ENCODE peak calls at places on chromosome 16, in nine cellular contexts. One of them, this sample, is unnamed.

GRCh38 chr16:55832788-55833583 is at the start of gene CES1:
- DNase-seq in NB4: peak; percentile 95
- DNase-seq in adipocyte: no peak
- DNase-seq in adrenal gland: no peak
- DNase-seq in astrocyte of the spinal cord: no peak
- DNase-seq in thoracic aorta: no peak
- DNase-seq in smooth muscle cell of the brain vasculature: no peak
- DNase-seq in ecto neural progenitor cell: peak; percentile 83
- DNase-seq in cardiac fibroblast: peak; percentile 35
- DNase-seq in this sample: no peak

GRCh38 chr16:88382491-88383400 is at the start of gene ZNF469:
- DNase-seq in NB4: no peak
- DNase-seq in adipocyte: peak; percentile 73
- DNase-seq in adrenal gland: no peak
- DNase-seq in astrocyte of the spinal cord: peak; percentile 17
- DNase-seq in thoracic aorta: no peak
- DNase-seq in smooth muscle cell of the brain vasculature: no peak
- DNase-seq in ecto neural progenitor cell: no peak
- DNase-seq in cardiac fibroblast: peak; percentile 49
- DNase-seq in this sample: peak; percentile 14

GRCh38 chr16:57958544-57958943 is 12.4 kb downstream of the CNGB1 start:
- DNase-seq in NB4: no peak
- DNase-seq in adipocyte: no peak
- DNase-seq in adrenal gland: no peak
- DNase-seq in astrocyte of the spinal cord: no peak
- DNase-seq in thoracic aorta: no peak
- DNase-seq in smooth muscle cell of the brain vasculature: no peak
- DNase-seq in ecto neural progenitor cell: no peak
- DNase-seq in cardiac fibroblast: no peak
- DNase-seq in this sample: no peak

GRCh38 chr16:17666293-17666692 is 195.5 kb upstream of the XYLT1 start:
- DNase-seq in NB4: no peak
- DNase-seq in adipocyte: no peak
- DNase-seq in adrenal gland: no peak
- DNase-seq in astrocyte of the spinal cord: no peak
- DNase-seq in thoracic aorta: no peak
- DNase-seq in smooth muscle cell of the brain vasculature: no peak
- DNase-seq in ecto neural progenitor cell: no peak
- DNase-seq in cardiac fibroblast: no peak
- DNase-seq in this sample: no peak

GRCh38 chr16:30977502-30977901 is 7.5 kb upstream of the HSD3B7 start:
- DNase-seq in NB4: peak; percentile 57
- DNase-seq in adipocyte: no peak
- DNase-seq in adrenal gland: no peak
- DNase-seq in astrocyte of the spinal cord: no peak
- DNase-seq in thoracic aorta: no peak
- DNase-seq in smooth muscle cell of the brain vasculature: no peak
- DNase-seq in ecto neural progenitor cell: no peak
- DNase-seq in cardiac fibroblast: no peak
- DNase-seq in this sample: no peak

GRCh38 chr16:31505483-31505882 is 2.7 kb downstream of the RUSF1 start:
- DNase-seq in NB4: peak; percentile 28
- DNase-seq in adipocyte: no peak
- DNase-seq in adrenal gland: no peak
- DNase-seq in astrocyte of the spinal cord: no peak
- DNase-seq in thoracic aorta: no peak
- DNase-seq in smooth muscle cell of the brain vasculature: no peak
- DNase-seq in ecto neural progenitor cell: no peak
- DNase-seq in cardiac fibroblast: no peak
- DNase-seq in this sample: no peak

GRCh38 chr16:15055141-15056053 is 477 bp downstream of the NTAN1 start:
- DNase-seq in NB4: peak; percentile 78
- DNase-seq in adipocyte: peak; percentile 56
- DNase-seq in adrenal gland: peak; percentile 63
- DNase-seq in astrocyte of the spinal cord: peak; percentile 29
- DNase-seq in thoracic aorta: no peak
- DNase-seq in smooth muscle cell of the brain vasculature: no peak
- DNase-seq in ecto neural progenitor cell: no peak
- DNase-seq in cardiac fibroblast: peak; percentile 39
- DNase-seq in this sample: no peak

GRCh38 chr16:79081292-79082066 is 519.1 kb downstream of the MAF start:
- DNase-seq in NB4: no peak
- DNase-seq in adipocyte: no peak
- DNase-seq in adrenal gland: no peak
- DNase-seq in astrocyte of the spinal cord: no peak
- DNase-seq in thoracic aorta: no peak
- DNase-seq in smooth muscle cell of the brain vasculature: no peak
- DNase-seq in ecto neural progenitor cell: no peak
- DNase-seq in cardiac fibroblast: no peak
- DNase-seq in this sample: no peak

GRCh38 chr16:8828541-8829165 is 31.0 kb downstream of the PMM2 start:
- DNase-seq in NB4: no peak
- DNase-seq in adipocyte: no peak
- DNase-seq in adrenal gland: no peak
- DNase-seq in astrocyte of the spinal cord: no peak
- DNase-seq in thoracic aorta: no peak
- DNase-seq in smooth muscle cell of the brain vasculature: no peak
- DNase-seq in ecto neural progenitor cell: no peak
- DNase-seq in cardiac fibroblast: no peak
- DNase-seq in this sample: no peak

GRCh38 chr16:2468725-2469398 is 2.2 kb upstream of the NTN3 start:
- DNase-seq in NB4: peak; percentile 97
- DNase-seq in adipocyte: no peak
- DNase-seq in adrenal gland: peak; percentile 58
- DNase-seq in astrocyte of the spinal cord: no peak
- DNase-seq in thoracic aorta: no peak
- DNase-seq in smooth muscle cell of the brain vasculature: no peak
- DNase-seq in ecto neural progenitor cell: no peak
- DNase-seq in cardiac fibroblast: no peak
- DNase-seq in this sample: no peak

GRCh38 chr16:10827691-10828341 is 9.2 kb upstream of the TVP23A start:
- DNase-seq in NB4: no peak
- DNase-seq in adipocyte: peak; percentile 77
- DNase-seq in adrenal gland: peak; percentile 71
- DNase-seq in astrocyte of the spinal cord: peak; percentile 91
- DNase-seq in thoracic aorta: peak; percentile 63
- DNase-seq in smooth muscle cell of the brain vasculature: peak; percentile 36
- DNase-seq in ecto neural progenitor cell: no peak
- DNase-seq in cardiac fibroblast: peak; percentile 97
- DNase-seq in this sample: no peak

GRCh38 chr16:6165330-6165984 is 1067.9 kb upstream of the EEF2KMT start:
- DNase-seq in NB4: peak; percentile 6
- DNase-seq in adipocyte: peak; percentile 1
- DNase-seq in adrenal gland: no peak
- DNase-seq in astrocyte of the spinal cord: peak; percentile 29
- DNase-seq in thoracic aorta: no peak
- DNase-seq in smooth muscle cell of the brain vasculature: no peak
- DNase-seq in ecto neural progenitor cell: no peak
- DNase-seq in cardiac fibroblast: no peak
- DNase-seq in this sample: no peak

GRCh38 chr16:88706965-88707871 is 915 bp downstream of the CTU2 start:
- DNase-seq in NB4: no peak
- DNase-seq in adipocyte: peak; percentile 4
- DNase-seq in adrenal gland: no peak
- DNase-seq in astrocyte of the spinal cord: no peak
- DNase-seq in thoracic aorta: no peak
- DNase-seq in smooth muscle cell of the brain vasculature: no peak
- DNase-seq in ecto neural progenitor cell: no peak
- DNase-seq in cardiac fibroblast: no peak
- DNase-seq in this sample: no peak

GRCh38 chr16:30996324-30996999 is 11.5 kb downstream of the HSD3B7 start:
- DNase-seq in NB4: no peak
- DNase-seq in adipocyte: no peak
- DNase-seq in adrenal gland: no peak
- DNase-seq in astrocyte of the spinal cord: no peak
- DNase-seq in thoracic aorta: no peak
- DNase-seq in smooth muscle cell of the brain vasculature: no peak
- DNase-seq in ecto neural progenitor cell: no peak
- DNase-seq in cardiac fibroblast: no peak
- DNase-seq in this sample: no peak

GRCh38 chr16:66095676-66096075 is 270.8 kb upstream of the CDH5 start:
- DNase-seq in NB4: no peak
- DNase-seq in adipocyte: no peak
- DNase-seq in adrenal gland: no peak
- DNase-seq in astrocyte of the spinal cord: no peak
- DNase-seq in thoracic aorta: no peak
- DNase-seq in smooth muscle cell of the brain vasculature: no peak
- DNase-seq in ecto neural progenitor cell: no peak
- DNase-seq in cardiac fibroblast: no peak
- DNase-seq in this sample: no peak

GRCh38 chr16:86027366-86028126 is 128.6 kb downstream of the IRF8 start:
- DNase-seq in NB4: no peak
- DNase-seq in adipocyte: no peak
- DNase-seq in adrenal gland: no peak
- DNase-seq in astrocyte of the spinal cord: no peak
- DNase-seq in thoracic aorta: no peak
- DNase-seq in smooth muscle cell of the brain vasculature: no peak
- DNase-seq in ecto neural progenitor cell: peak; percentile 17
- DNase-seq in cardiac fibroblast: no peak
- DNase-seq in this sample: no peak

GRCh38 chr16:9124908-9125584 is 33.6 kb downstream of the HAPSTR1 start:
- DNase-seq in NB4: no peak
- DNase-seq in adipocyte: no peak
- DNase-seq in adrenal gland: no peak
- DNase-seq in astrocyte of the spinal cord: no peak
- DNase-seq in thoracic aorta: no peak
- DNase-seq in smooth muscle cell of the brain vasculature: no peak
- DNase-seq in ecto neural progenitor cell: no peak
- DNase-seq in cardiac fibroblast: no peak
- DNase-seq in this sample: no peak

GRCh38 chr16:50202926-50203624 is 50.0 kb downstream of the TENT4B start:
- DNase-seq in NB4: no peak
- DNase-seq in adipocyte: peak; percentile 93
- DNase-seq in adrenal gland: no peak
- DNase-seq in astrocyte of the spinal cord: peak; percentile 95
- DNase-seq in thoracic aorta: no peak
- DNase-seq in smooth muscle cell of the brain vasculature: peak; percentile 60
- DNase-seq in ecto neural progenitor cell: no peak
- DNase-seq in cardiac fibroblast: peak; percentile 93
- DNase-seq in this sample: peak; percentile 34

GRCh38 chr16:56382901-56383355 is 42.4 kb downstream of the AMFR start:
- DNase-seq in NB4: no peak
- DNase-seq in adipocyte: peak; percentile 9
- DNase-seq in adrenal gland: no peak
- DNase-seq in astrocyte of the spinal cord: peak; percentile 38
- DNase-seq in thoracic aorta: no peak
- DNase-seq in smooth muscle cell of the brain vasculature: no peak
- DNase-seq in ecto neural progenitor cell: no peak
- DNase-seq in cardiac fibroblast: peak; percentile 12
- DNase-seq in this sample: peak; percentile 8

GRCh38 chr16:85235988-85236831 is 123.9 kb upstream of the CIBAR2 start:
- DNase-seq in NB4: no peak
- DNase-seq in adipocyte: no peak
- DNase-seq in adrenal gland: no peak
- DNase-seq in astrocyte of the spinal cord: peak; percentile 39
- DNase-seq in thoracic aorta: no peak
- DNase-seq in smooth muscle cell of the brain vasculature: no peak
- DNase-seq in ecto neural progenitor cell: no peak
- DNase-seq in cardiac fibroblast: no peak
- DNase-seq in this sample: no peak

GRCh38 chr16:67016681-67017450 is 12.1 kb upstream of the CBFB start:
- DNase-seq in NB4: no peak
- DNase-seq in adipocyte: no peak
- DNase-seq in adrenal gland: no peak
- DNase-seq in astrocyte of the spinal cord: no peak
- DNase-seq in thoracic aorta: no peak
- DNase-seq in smooth muscle cell of the brain vasculature: no peak
- DNase-seq in ecto neural progenitor cell: peak; percentile 42
- DNase-seq in cardiac fibroblast: no peak
- DNase-seq in this sample: no peak

GRCh38 chr16:85473909-85474640 is 139.0 kb upstream of the GSE1 start:
- DNase-seq in NB4: no peak
- DNase-seq in adipocyte: no peak
- DNase-seq in adrenal gland: no peak
- DNase-seq in astrocyte of the spinal cord: no peak
- DNase-seq in thoracic aorta: no peak
- DNase-seq in smooth muscle cell of the brain vasculature: no peak
- DNase-seq in ecto neural progenitor cell: no peak
- DNase-seq in cardiac fibroblast: no peak
- DNase-seq in this sample: no peak

GRCh38 chr16:89823087-89823823 is 5.0 kb upstream of the SPIRE2 start:
- DNase-seq in NB4: no peak
- DNase-seq in adipocyte: no peak
- DNase-seq in adrenal gland: no peak
- DNase-seq in astrocyte of the spinal cord: no peak
- DNase-seq in thoracic aorta: no peak
- DNase-seq in smooth muscle cell of the brain vasculature: no peak
- DNase-seq in ecto neural progenitor cell: no peak
- DNase-seq in cardiac fibroblast: no peak
- DNase-seq in this sample: no peak

GRCh38 chr16:57694556-57695377 is at the start of gene DRC7:
- DNase-seq in NB4: peak; percentile 92
- DNase-seq in adipocyte: peak; percentile 34
- DNase-seq in adrenal gland: peak; percentile 34
- DNase-seq in astrocyte of the spinal cord: peak; percentile 41
- DNase-seq in thoracic aorta: no peak
- DNase-seq in smooth muscle cell of the brain vasculature: no peak
- DNase-seq in ecto neural progenitor cell: peak; percentile 77
- DNase-seq in cardiac fibroblast: peak; percentile 56
- DNase-seq in this sample: no peak

GRCh38 chr16:87254734-87255133 is 62.5 kb downstream of the C16orf95 start:
- DNase-seq in NB4: no peak
- DNase-seq in adipocyte: no peak
- DNase-seq in adrenal gland: no peak
- DNase-seq in astrocyte of the spinal cord: no peak
- DNase-seq in thoracic aorta: no peak
- DNase-seq in smooth muscle cell of the brain vasculature: no peak
- DNase-seq in ecto neural progenitor cell: no peak
- DNase-seq in cardiac fibroblast: no peak
- DNase-seq in this sample: no peak

GRCh38 chr16:6645758-6646423 is 686.8 kb upstream of the RBFOX1 start:
- DNase-seq in NB4: no peak
- DNase-seq in adipocyte: no peak
- DNase-seq in adrenal gland: no peak
- DNase-seq in astrocyte of the spinal cord: no peak
- DNase-seq in thoracic aorta: no peak
- DNase-seq in smooth muscle cell of the brain vasculature: no peak
- DNase-seq in ecto neural progenitor cell: no peak
- DNase-seq in cardiac fibroblast: no peak
- DNase-seq in this sample: no peak

GRCh38 chr16:88064889-88065746 is 113.9 kb downstream of the BANP start:
- DNase-seq in NB4: no peak
- DNase-seq in adipocyte: peak; percentile 44
- DNase-seq in adrenal gland: no peak
- DNase-seq in astrocyte of the spinal cord: no peak
- DNase-seq in thoracic aorta: no peak
- DNase-seq in smooth muscle cell of the brain vasculature: no peak
- DNase-seq in ecto neural progenitor cell: no peak
- DNase-seq in cardiac fibroblast: no peak
- DNase-seq in this sample: no peak

GRCh38 chr16:16828913-16829398 is 450.0 kb downstream of the NPIPA7 start:
- DNase-seq in NB4: peak; percentile 52
- DNase-seq in adipocyte: no peak
- DNase-seq in adrenal gland: no peak
- DNase-seq in astrocyte of the spinal cord: no peak
- DNase-seq in thoracic aorta: no peak
- DNase-seq in smooth muscle cell of the brain vasculature: no peak
- DNase-seq in ecto neural progenitor cell: no peak
- DNase-seq in cardiac fibroblast: no peak
- DNase-seq in this sample: no peak

GRCh38 chr16:1531638-1531910 is 1.9 kb upstream of the TMEM204 start:
- DNase-seq in NB4: no peak
- DNase-seq in adipocyte: no peak
- DNase-seq in adrenal gland: no peak
- DNase-seq in astrocyte of the spinal cord: no peak
- DNase-seq in thoracic aorta: no peak
- DNase-seq in smooth muscle cell of the brain vasculature: no peak
- DNase-seq in ecto neural progenitor cell: no peak
- DNase-seq in cardiac fibroblast: no peak
- DNase-seq in this sample: no peak

GRCh38 chr16:72927199-72928088 is 120.5 kb downstream of the ZFHX3 start:
- DNase-seq in NB4: peak; percentile 96
- DNase-seq in adipocyte: peak; percentile 53
- DNase-seq in adrenal gland: no peak
- DNase-seq in astrocyte of the spinal cord: peak; percentile 84
- DNase-seq in thoracic aorta: no peak
- DNase-seq in smooth muscle cell of the brain vasculature: no peak
- DNase-seq in ecto neural progenitor cell: no peak
- DNase-seq in cardiac fibroblast: peak; percentile 35
- DNase-seq in this sample: peak; percentile 82

GRCh38 chr16:27324851-27325301 is 11.1 kb downstream of the IL4R start:
- DNase-seq in NB4: no peak
- DNase-seq in adipocyte: no peak
- DNase-seq in adrenal gland: no peak
- DNase-seq in astrocyte of the spinal cord: no peak
- DNase-seq in thoracic aorta: no peak
- DNase-seq in smooth muscle cell of the brain vasculature: no peak
- DNase-seq in ecto neural progenitor cell: no peak
- DNase-seq in cardiac fibroblast: no peak
- DNase-seq in this sample: no peak

This sample was measured in T1000.